ENCODE peak calls at places on chromosomes 13 and 19, in six cellular contexts. W is transverse colon, R is endodermal cell, Q is fibroblast of lung, X is RWPE1, V is AG10803. N is an unnamed sample.
A peak's percentile ranks its signal among the peaks of the same experiment; 100 is the strongest.

GRCh38 chr13:27476943-27477681 is 26.7 kb upstream of the MTIF3 start:
- DNase-seq in R (no peak), W (no peak), V (peak; percentile 48), Q (peak; percentile 5), X (peak; percentile 66), N (no peak)

GRCh38 chr13:112247471-112248405 is 128.4 kb upstream of the SPACA7 start:
- DNase-seq in R (peak; percentile 46), Q (no peak), W (no peak), X (no peak), V (no peak), N (peak; percentile 52)

GRCh38 chr13:50740052-50740741 is 103.3 kb downstream of the DLEU7 start:
- DNase-seq in X (no peak), W (no peak), R (no peak), V (peak; percentile 90), Q (peak; percentile 40), N (no peak)

GRCh38 chr13:31468114-31468902 is 268.5 kb downstream of the B3GLCT start:
- DNase-seq in R (no peak), Q (no peak), W (no peak), X (no peak), V (no peak), N (no peak)

GRCh38 chr13:76473552-76474134 is 412.6 kb downstream of the KCTD12 start:
- DNase-seq in Q (peak; percentile 64), W (peak; percentile 73), X (peak; percentile 54), V (peak; percentile 76), R (peak; percentile 92), N (no peak)

GRCh38 chr19:55603115-55603514 is 2.3 kb upstream of the ZNF865 start:
- DNase-seq in R (no peak), X (no peak), Q (no peak), W (no peak), V (no peak), N (no peak)

GRCh38 chr13:41562083-41562482 is 104.7 kb downstream of the RGCC start:
- DNase-seq in V (peak; percentile 84), X (peak; percentile 15), R (no peak), W (peak; percentile 31), Q (peak; percentile 95), N (no peak)

GRCh38 chr19:12611361-12611699 is 610 bp downstream of the ZNF791 start:
- DNase-seq in V (peak; percentile 74), R (peak; percentile 86), X (peak; percentile 78), Q (peak; percentile 77), W (peak; percentile 77), N (peak; percentile 77)

GRCh38 chr13:57631607-57632275 is at the start of gene PCDH17:
- DNase-seq in V (peak; percentile 4), R (no peak), X (peak; percentile 37), Q (peak; percentile 74), W (peak; percentile 7), N (peak; percentile 58)

GRCh38 chr13:43916828-43917227 is 37.1 kb downstream of the LACC1 start:
- DNase-seq in R (no peak), W (no peak), Q (peak; percentile 29), V (peak; percentile 27), X (no peak), N (no peak)

GRCh38 chr19:18750295-18750970 is 40.7 kb downstream of the COMP start:
- DNase-seq in X (no peak), V (no peak), R (peak; percentile 38), W (no peak), Q (no peak), N (peak; percentile 57)

DNA sequence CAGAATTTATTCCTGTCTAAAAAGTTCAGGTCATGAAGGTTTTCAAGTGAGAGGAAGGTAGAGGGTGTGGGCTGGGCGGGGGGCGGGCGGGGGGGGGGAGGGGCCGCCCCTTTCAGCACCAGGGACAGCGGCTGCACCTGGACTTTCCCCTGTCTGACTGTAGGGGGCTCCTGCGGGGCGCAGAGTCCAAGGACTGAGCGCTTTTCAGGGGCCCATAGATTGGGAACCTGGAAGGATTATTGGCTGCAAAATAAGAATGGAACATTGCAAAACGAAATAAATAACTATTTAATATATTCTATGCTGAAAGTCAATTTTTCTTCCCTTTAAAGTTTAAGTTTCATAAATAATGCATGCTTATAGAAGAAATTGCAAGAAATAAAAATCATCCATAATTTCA is 8.9 kb upstream of the CYP4F3 start:
- DNase-seq in W (peak; percentile 26), X (peak; percentile 63), V (no peak), Q (no peak), R (peak; percentile 83), N (no peak)
- TF ChIP-seq CTCF in W (peak; percentile 49), X (peak; percentile 64), V (peak; percentile 33), Q (peak; percentile 11), R (peak; percentile 55), N (peak; percentile 42)

GRCh38 chr13:95536629-95537241 is 15.8 kb upstream of the CLDN10 start:
- DNase-seq in V (peak; percentile 34), X (no peak), Q (no peak), R (no peak), W (no peak), N (no peak)
- TF ChIP-seq CTCF in V (peak; percentile 59), X (peak; percentile 60), Q (peak; percentile 39), R (peak; percentile 57), W (peak; percentile 35), N (peak; percentile 49)

GRCh38 chr13:55517312-55517711 is 1623.4 kb upstream of the PRR20A start:
- DNase-seq in W (no peak), X (no peak), R (peak; percentile 77), V (no peak), Q (no peak), N (no peak)
- TF ChIP-seq CTCF in W (no peak), X (peak; percentile 20), R (peak; percentile 90), V (no peak), Q (peak; percentile 11), N (no peak)

GRCh38 chr19:15296841-15297415 is 35.4 kb downstream of the BRD4 start:
- DNase-seq in X (no peak), W (no peak), Q (no peak), R (no peak), V (peak; percentile 33), N (peak; percentile 46)

GRCh38 chr19:15296353-15296752 is 36.0 kb downstream of the BRD4 start:
- DNase-seq in Q (no peak), R (no peak), W (no peak), X (no peak), V (no peak), N (peak; percentile 47)

GRCh38 chr19:15299568-15300409 is 32.5 kb downstream of the BRD4 start:
- DNase-seq in W (no peak), X (no peak), Q (peak; percentile 83), R (no peak), V (peak; percentile 93), N (peak; percentile 47)

GRCh38 chr19:15298847-15299567 is 33.3 kb downstream of the BRD4 start:
- DNase-seq in R (no peak), V (no peak), X (no peak), W (no peak), Q (no peak), N (peak; percentile 58)

DNA sequence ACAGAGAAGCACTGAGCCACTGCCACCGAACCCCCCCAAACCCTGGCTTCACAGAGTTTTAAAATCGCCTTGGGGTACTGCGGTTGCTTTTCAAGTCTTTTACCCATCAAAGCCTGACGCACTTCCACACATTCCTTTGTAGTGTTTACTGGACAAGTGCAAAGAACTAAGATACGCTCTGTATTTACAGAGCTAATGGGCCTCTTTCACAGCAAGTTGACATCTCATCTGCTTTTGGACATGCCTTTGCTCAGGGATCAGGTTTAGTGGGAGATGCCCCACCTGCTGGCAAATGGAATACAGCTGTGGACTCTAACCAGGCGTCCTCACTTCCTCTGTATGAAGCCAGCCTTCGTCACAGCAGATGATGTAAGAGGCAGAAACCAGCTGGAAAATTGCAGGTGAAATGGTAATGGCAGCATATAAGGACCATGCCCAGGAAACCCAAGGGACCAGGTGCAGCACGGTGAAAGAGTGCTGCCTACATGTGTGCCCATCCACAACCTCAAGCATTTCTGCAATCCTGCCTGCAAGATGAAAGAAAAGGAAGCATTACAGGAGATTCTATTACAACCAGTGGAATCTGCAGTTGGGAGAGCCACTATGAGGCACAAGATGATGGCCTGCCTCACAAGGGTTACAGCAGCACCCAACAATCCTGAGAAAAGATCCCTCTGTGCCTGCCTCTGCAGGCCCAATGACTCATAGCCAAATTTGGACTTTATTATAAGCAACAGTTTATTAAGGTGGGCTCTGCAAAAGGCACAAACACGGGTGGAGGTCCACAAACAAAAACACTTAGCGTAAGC is 34.7 kb downstream of the BRD4 start:
- DNase-seq in R (no peak), V (peak; percentile 70), W (peak; percentile 43), X (peak; percentile 79), Q (peak; percentile 71), N (peak; percentile 22)
- TF ChIP-seq CTCF in R (peak; percentile 34), V (peak; percentile 8), W (no peak), X (no peak), Q (peak; percentile 31), N (no peak)

DNA sequence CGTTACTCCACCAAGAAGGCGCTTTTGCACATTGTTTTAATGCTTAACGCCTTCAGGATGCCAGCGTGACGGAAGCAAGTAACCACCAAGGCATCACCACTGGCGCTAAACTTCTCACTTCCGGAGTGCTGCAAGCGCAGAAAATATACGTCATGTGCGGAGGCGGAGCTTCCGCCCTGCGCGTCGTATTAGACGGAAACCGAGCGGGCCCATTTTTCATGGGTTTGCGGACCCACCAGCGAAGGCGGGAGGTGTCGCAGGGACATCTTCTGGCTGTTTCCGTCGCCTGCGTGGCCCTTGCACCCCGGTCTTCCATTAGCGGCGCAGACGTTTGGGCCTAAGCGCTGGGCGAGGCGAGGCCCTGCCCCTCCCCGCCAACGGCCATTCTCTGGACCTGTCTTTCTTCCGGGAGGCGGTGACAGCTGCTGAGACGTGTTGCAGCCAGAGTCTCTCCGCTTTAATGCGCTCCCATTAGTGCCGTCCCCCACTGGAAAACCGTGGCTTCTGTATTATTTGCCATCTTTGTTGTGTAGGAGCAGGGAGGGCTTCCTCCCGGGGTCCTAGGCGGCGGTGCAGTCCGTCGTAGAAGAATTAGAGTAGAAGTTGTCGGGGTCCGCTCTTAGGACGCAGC is at the start of gene ERCC5:
- DNase-seq in W (peak; percentile 96), V (peak; percentile 96), R (peak; percentile 96), Q (peak; percentile 96), X (peak; percentile 74), N (peak; percentile 96)
- TF ChIP-seq CTCF in W (no peak), V (no peak), R (no peak), Q (no peak), X (no peak), N (no peak)

DNA sequence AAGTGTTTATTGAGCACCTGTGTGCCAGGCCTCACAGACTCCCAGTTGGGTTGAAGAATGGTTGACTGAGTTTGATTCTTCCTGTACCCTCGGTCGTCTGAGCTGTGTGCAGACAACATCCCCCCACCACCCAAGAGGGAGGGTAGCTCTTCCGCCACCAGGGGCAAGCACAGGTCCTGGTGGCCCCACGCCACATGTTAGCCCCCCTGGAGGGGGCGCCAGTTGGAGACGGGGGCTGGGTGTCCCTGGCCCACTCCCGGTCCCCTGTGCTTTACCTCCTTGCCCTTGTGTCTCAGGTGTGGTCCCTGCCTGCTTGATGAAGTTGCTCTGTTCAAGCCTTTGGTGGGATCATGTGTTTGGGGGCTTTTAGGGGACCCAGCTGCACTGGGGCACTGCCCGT is 27.2 kb downstream of the COLGALT1 start:
- DNase-seq in X (no peak), V (no peak), R (no peak), Q (no peak), W (no peak), N (no peak)
- TF ChIP-seq CTCF in X (no peak), V (no peak), R (peak; percentile 33), Q (no peak), W (no peak), N (no peak)